ENCODE peak calls at places on chromosomes 4 and X, in eight cellular contexts. L, O, T, Z, I, G, U and H are unnamed samples.

GRCh38 chrX:41337140-41337539 is 3.2 kb downstream of the DDX3X start:
- DNase-seq in O (peak), Z (no peak), T (no peak), U (no peak), G (no peak), L (no peak), I (no peak), H (no peak)

GRCh38 chr4:83231620-83232056 is 53.0 kb downstream of the COQ2 start:
- DNase-seq in T (no peak), Z (no peak), U (no peak), O (no peak), G (no peak), L (peak), I (peak), H (no peak)

GRCh38 chrX:47030339-47030738 is 47.9 kb upstream of the RGN start:
- DNase-seq in I (peak), U (no peak), O (peak), L (peak), Z (no peak), T (peak), G (peak), H (peak)

GRCh38 chrX:101764538-101764937 is 104.9 kb upstream of the ARMCX2 start:
- DNase-seq in L (peak), I (no peak), O (peak), Z (no peak), T (no peak), G (no peak), U (no peak), H (no peak)

GRCh38 chr4:110292994-110293744 is 94.8 kb upstream of the ELOVL6 start:
- DNase-seq in L (no peak), I (no peak), O (no peak), G (no peak), Z (no peak), T (no peak), U (no peak), H (no peak)

GRCh38 chr4:169492436-169493163 is 119.8 kb downstream of the NEK1 start:
- DNase-seq in T (no peak), Z (no peak), I (peak), U (peak), L (peak), O (peak), G (peak), H (peak)

GRCh38 chr4:121370729-121371325 is 10.0 kb downstream of the QRFPR start:
- DNase-seq in O (peak), U (no peak), G (peak), L (peak), T (no peak), I (peak), Z (peak), H (peak)

GRCh38 chrX:49977319-49978090 is 55.1 kb downstream of the CLCN5 start:
- DNase-seq in O (no peak), L (no peak), I (no peak), Z (no peak), T (no peak), G (no peak), U (no peak), H (peak)

GRCh38 chr4:2934077-2934812 is 29.0 kb downstream of the NOP14 start:
- DNase-seq in T (peak), Z (no peak), U (peak), G (peak), I (peak), O (peak), L (peak), H (peak)

GRCh38 chr4:2423695-2424094 is 4.9 kb downstream of the CFAP99 start:
- DNase-seq in U (no peak), I (no peak), L (no peak), G (peak), Z (no peak), O (no peak), T (no peak), H (no peak)

GRCh38 chr4:125316391-125316780 is 1.6 kb downstream of the FAT4 start:
- DNase-seq in Z (no peak), T (no peak), I (peak), U (no peak), O (peak), G (peak), L (peak), H (peak)

GRCh38 chr4:123826896-123827295 is 430.3 kb downstream of the SPRY1 start:
- DNase-seq in I (peak), U (no peak), Z (no peak), G (no peak), T (no peak), O (peak), L (peak), H (no peak)

GRCh38 chr4:145520172-145520571 is 38.5 kb downstream of the SMAD1 start:
- DNase-seq in I (no peak), Z (no peak), O (no peak), T (no peak), U (no peak), L (no peak), G (no peak), H (no peak)

GRCh38 chr4:1015179-1015578 is 3.8 kb downstream of the FGFRL1 start:
- DNase-seq in L (no peak), I (no peak), T (no peak), G (no peak), O (no peak), U (no peak), Z (no peak), H (no peak)

GRCh38 chr4:15007201-15007600 is 4.9 kb downstream of the CPEB2 start:
- DNase-seq in G (peak), O (no peak), I (no peak), T (no peak), U (no peak), L (no peak), Z (no peak), H (no peak)

GRCh38 chr4:13892739-13893105 is 265.2 kb upstream of the BOD1L1 start:
- DNase-seq in T (no peak), Z (no peak), O (peak), U (no peak), I (no peak), G (no peak), L (peak), H (no peak)

GRCh38 chr4:142083264-142083663 is 446.9 kb downstream of the IL15 start:
- DNase-seq in L (no peak), T (no peak), Z (no peak), O (no peak), I (no peak), G (no peak), U (no peak), H (no peak)